ENCODE peak calls at places on chromosomes 16 and 17, in seven cellular contexts. One of them, this sample, is unnamed. For H3K36me3, the result is how much of the 10 kb centered on the place peaks cover.

GRCh38 chr16:76376988-76377387 is 99.8 kb downstream of the CNTNAP4 start:
- DNase-seq in aorta: no peak
- DNase-seq in tibial nerve: no peak
- DNase-seq in GM12878: no peak
- DNase-seq in IMR-90: no peak
- DNase-seq in suprapubic skin: no peak
- DNase-seq in SK-N-SH: no peak
- DNase-seq in this sample: no peak

GRCh38 chr17:43979671-43980070 is 24.8 kb upstream of the NAGS start:
- DNase-seq in aorta: no peak
- DNase-seq in tibial nerve: no peak
- DNase-seq in GM12878: no peak
- DNase-seq in IMR-90: no peak
- DNase-seq in suprapubic skin: no peak
- DNase-seq in SK-N-SH: no peak
- DNase-seq in this sample: no peak

GRCh38 chr16:31061126-31061812 is 12.8 kb downstream of the ZNF668 start:
- DNase-seq in aorta: no peak
- DNase-seq in tibial nerve: no peak
- DNase-seq in GM12878: no peak
- DNase-seq in IMR-90: no peak
- DNase-seq in suprapubic skin: no peak
- DNase-seq in SK-N-SH: no peak
- DNase-seq in this sample: no peak

GRCh38 chr17:8294814-8295316 is 335 bp downstream of the SLC25A35 start:
- DNase-seq in aorta: no peak
- DNase-seq in tibial nerve: no peak
- DNase-seq in GM12878: no peak
- DNase-seq in IMR-90: no peak
- DNase-seq in suprapubic skin: no peak
- DNase-seq in SK-N-SH: no peak
- DNase-seq in this sample: no peak

GRCh38 chr17:3794890-3795757 is 5.9 kb downstream of the ITGAE start:
- DNase-seq in aorta: no peak
- DNase-seq in tibial nerve: no peak
- DNase-seq in GM12878: no peak
- DNase-seq in IMR-90: peak
- DNase-seq in suprapubic skin: peak
- DNase-seq in SK-N-SH: no peak
- DNase-seq in this sample: no peak

GRCh38 chr16:1786242-1787055 is 3.7 kb downstream of the NUBP2 start:
- DNase-seq in aorta: peak
- DNase-seq in tibial nerve: no peak
- DNase-seq in GM12878: no peak
- DNase-seq in IMR-90: no peak
- DNase-seq in suprapubic skin: no peak
- DNase-seq in SK-N-SH: no peak
- DNase-seq in this sample: no peak

GRCh38 chr17:16428098-16428882 is 12.9 kb downstream of the TRPV2 start:
- DNase-seq in aorta: no peak
- DNase-seq in tibial nerve: no peak
- DNase-seq in GM12878: no peak
- DNase-seq in IMR-90: peak
- DNase-seq in suprapubic skin: no peak
- DNase-seq in SK-N-SH: peak
- DNase-seq in this sample: no peak

GRCh38 chr16:57800213-57801097 is 1.8 kb downstream of the KIFC3 start:
- DNase-seq in aorta: peak
- DNase-seq in tibial nerve: no peak
- DNase-seq in GM12878: no peak
- DNase-seq in IMR-90: no peak
- DNase-seq in suprapubic skin: no peak
- DNase-seq in SK-N-SH: peak
- DNase-seq in this sample: no peak

GRCh38 chr17:75684249-75684648 is 17.1 kb downstream of the SAP30BP start:
- DNase-seq in aorta: no peak
- DNase-seq in tibial nerve: no peak
- DNase-seq in GM12878: no peak
- DNase-seq in IMR-90: peak
- DNase-seq in suprapubic skin: no peak
- DNase-seq in SK-N-SH: no peak
- DNase-seq in this sample: no peak

GRCh38 chr17:1733047-1733357 is 8.5 kb downstream of the WDR81 start:
- DNase-seq in aorta: no peak
- DNase-seq in tibial nerve: no peak
- DNase-seq in GM12878: no peak
- DNase-seq in IMR-90: no peak
- DNase-seq in suprapubic skin: no peak
- DNase-seq in SK-N-SH: no peak
- DNase-seq in this sample: no peak

GRCh38 chr17:77899494-77899893 is 59.0 kb upstream of the TNRC6C start:
- DNase-seq in aorta: no peak
- DNase-seq in tibial nerve: no peak
- DNase-seq in GM12878: no peak
- DNase-seq in IMR-90: no peak
- DNase-seq in suprapubic skin: no peak
- DNase-seq in SK-N-SH: no peak
- DNase-seq in this sample: no peak

GRCh38 chr16:9824191-9824590 is 358.0 kb downstream of the GRIN2A start:
- DNase-seq in aorta: no peak
- DNase-seq in tibial nerve: no peak
- DNase-seq in GM12878: no peak
- DNase-seq in IMR-90: no peak
- DNase-seq in suprapubic skin: no peak
- DNase-seq in SK-N-SH: no peak
- DNase-seq in this sample: no peak

GRCh38 chr17:41322264-41322902 is 6.9 kb upstream of the KRTAP17-1 start:
- DNase-seq in aorta: no peak
- DNase-seq in tibial nerve: peak
- DNase-seq in GM12878: no peak
- DNase-seq in IMR-90: peak
- DNase-seq in suprapubic skin: no peak
- DNase-seq in SK-N-SH: peak
- DNase-seq in this sample: no peak

GRCh38 chr16:86450691-86451090 is 59.6 kb upstream of the FOXF1 start:
- DNase-seq in aorta: no peak
- DNase-seq in tibial nerve: no peak
- DNase-seq in GM12878: no peak
- DNase-seq in IMR-90: no peak
- DNase-seq in suprapubic skin: no peak
- DNase-seq in SK-N-SH: no peak
- DNase-seq in this sample: no peak

GRCh38 chr16:72938426-72939164 is 109.3 kb downstream of the ZFHX3 start:
- DNase-seq in aorta: peak
- DNase-seq in tibial nerve: peak
- DNase-seq in GM12878: no peak
- DNase-seq in IMR-90: peak
- DNase-seq in suprapubic skin: peak
- DNase-seq in SK-N-SH: no peak
- DNase-seq in this sample: no peak

GRCh38 chr16:30609002-30609927 is 924 bp downstream of the ZNF689 start:
- DNase-seq in aorta: peak
- DNase-seq in tibial nerve: peak
- DNase-seq in GM12878: no peak
- DNase-seq in IMR-90: peak
- DNase-seq in suprapubic skin: peak
- DNase-seq in SK-N-SH: peak
- DNase-seq in this sample: no peak

GRCh38 chr17:65198653-65199382 is 61.6 kb downstream of the RGS9 start:
- DNase-seq in aorta: no peak
- DNase-seq in tibial nerve: peak
- DNase-seq in GM12878: peak
- DNase-seq in IMR-90: peak
- DNase-seq in suprapubic skin: no peak
- DNase-seq in SK-N-SH: peak
- DNase-seq in this sample: no peak

GRCh38 chr17:31535581-31535981 is 144.1 kb downstream of the RAB11FIP4 start:
- DNase-seq in aorta: no peak
- DNase-seq in tibial nerve: no peak
- DNase-seq in GM12878: peak
- DNase-seq in IMR-90: no peak
- DNase-seq in suprapubic skin: no peak
- DNase-seq in SK-N-SH: no peak
- DNase-seq in this sample: no peak

GRCh38 chr17:42679001-42679491 is 2.3 kb upstream of the PLEKHH3 start:
- DNase-seq in aorta: no peak
- DNase-seq in tibial nerve: peak
- DNase-seq in GM12878: no peak
- DNase-seq in IMR-90: peak
- DNase-seq in suprapubic skin: peak
- DNase-seq in SK-N-SH: no peak
- DNase-seq in this sample: no peak

GRCh38 chr16:57384248-57385070 is 12.2 kb downstream of the CX3CL1 start:
- DNase-seq in aorta: peak
- DNase-seq in tibial nerve: no peak
- DNase-seq in GM12878: no peak
- DNase-seq in IMR-90: no peak
- DNase-seq in suprapubic skin: no peak
- DNase-seq in SK-N-SH: no peak
- DNase-seq in this sample: no peak

GRCh38 chr16:81461756-81462155 is 17.1 kb downstream of the CMIP start:
- DNase-seq in aorta: no peak
- DNase-seq in tibial nerve: no peak
- DNase-seq in GM12878: no peak
- DNase-seq in IMR-90: no peak
- DNase-seq in suprapubic skin: no peak
- DNase-seq in SK-N-SH: no peak
- DNase-seq in this sample: no peak
- H3K36me3 ChIP-seq in aorta: under half
- H3K36me3 ChIP-seq in tibial nerve: under half
- H3K36me3 ChIP-seq in GM12878: under half
- H3K36me3 ChIP-seq in IMR-90: under half
- H3K36me3 ChIP-seq in suprapubic skin: under half
- H3K36me3 ChIP-seq in SK-N-SH: under half
- H3K36me3 ChIP-seq in this sample: under half

DNA sequence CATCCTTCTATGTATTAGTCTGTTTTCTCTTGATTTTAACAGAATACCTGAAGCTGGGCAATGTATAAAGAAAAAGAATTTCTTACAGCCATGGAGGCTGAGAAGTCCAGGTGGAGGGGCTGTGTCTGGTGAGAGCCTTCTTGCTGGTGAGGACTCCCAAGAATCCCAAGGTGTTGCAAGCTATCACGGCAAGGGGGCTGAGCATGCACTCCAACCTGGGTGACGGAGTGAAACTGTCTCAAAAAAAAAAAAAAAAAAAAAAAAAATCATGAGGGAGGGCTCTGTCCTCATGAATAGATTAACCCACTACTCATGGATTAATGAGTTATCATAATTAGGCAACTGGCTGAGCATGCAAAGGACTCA is 19.4 kb downstream of the NQO1 start:
- DNase-seq in aorta: no peak
- DNase-seq in tibial nerve: no peak
- DNase-seq in GM12878: no peak
- DNase-seq in IMR-90: no peak
- DNase-seq in suprapubic skin: no peak
- DNase-seq in SK-N-SH: no peak
- DNase-seq in this sample: no peak
- H3K36me3 ChIP-seq in aorta: under half
- H3K36me3 ChIP-seq in tibial nerve: under half
- H3K36me3 ChIP-seq in GM12878: under half
- H3K36me3 ChIP-seq in IMR-90: under half
- H3K36me3 ChIP-seq in suprapubic skin: under half
- H3K36me3 ChIP-seq in SK-N-SH: under half
- H3K36me3 ChIP-seq in this sample: under half

GRCh38 chr17:80307994-80308671 is 47.5 kb downstream of the RNF213 start:
- DNase-seq in aorta: no peak
- DNase-seq in tibial nerve: no peak
- DNase-seq in GM12878: no peak
- DNase-seq in IMR-90: no peak
- DNase-seq in suprapubic skin: peak
- DNase-seq in SK-N-SH: peak
- DNase-seq in this sample: no peak

GRCh38 chr17:80308672-80309517 is 48.2 kb downstream of the RNF213 start:
- DNase-seq in aorta: no peak
- DNase-seq in tibial nerve: no peak
- DNase-seq in GM12878: no peak
- DNase-seq in IMR-90: no peak
- DNase-seq in suprapubic skin: peak
- DNase-seq in SK-N-SH: no peak
- DNase-seq in this sample: no peak

GRCh38 chr17:80297996-80298560 is 37.4 kb downstream of the RNF213 start:
- DNase-seq in aorta: no peak
- DNase-seq in tibial nerve: no peak
- DNase-seq in GM12878: no peak
- DNase-seq in IMR-90: no peak
- DNase-seq in suprapubic skin: no peak
- DNase-seq in SK-N-SH: no peak
- DNase-seq in this sample: no peak

DNA sequence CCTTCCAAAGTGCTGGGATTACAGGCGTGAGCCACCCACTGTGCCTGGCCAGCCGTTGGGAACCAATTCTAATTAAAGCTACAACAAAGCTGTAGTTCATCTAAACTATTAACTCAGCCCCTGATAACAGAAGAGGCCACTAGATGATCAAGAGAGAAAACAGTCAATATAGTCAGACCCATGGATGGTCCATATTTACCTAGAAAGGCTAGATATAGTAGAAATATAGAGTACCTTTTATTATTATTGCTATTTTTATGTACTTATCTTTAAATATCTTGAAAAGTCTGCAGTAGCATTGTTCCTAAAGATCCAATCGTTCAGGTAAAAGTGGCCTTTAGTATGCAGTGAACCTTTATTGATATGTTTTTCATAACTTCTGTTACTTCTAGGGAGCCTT is 43.2 kb downstream of the RNF213 start:
- DNase-seq in aorta: no peak
- DNase-seq in tibial nerve: no peak
- DNase-seq in GM12878: no peak
- DNase-seq in IMR-90: no peak
- DNase-seq in suprapubic skin: no peak
- DNase-seq in SK-N-SH: no peak
- DNase-seq in this sample: no peak
- H3K36me3 ChIP-seq in aorta: under half
- H3K36me3 ChIP-seq in tibial nerve: under half
- H3K36me3 ChIP-seq in GM12878: half or more
- H3K36me3 ChIP-seq in IMR-90: half or more
- H3K36me3 ChIP-seq in suprapubic skin: half or more
- H3K36me3 ChIP-seq in SK-N-SH: half or more
- H3K36me3 ChIP-seq in this sample: under half

GRCh38 chr17:28684963-28685362 is 23.0 kb downstream of the SUPT6H start:
- DNase-seq in aorta: no peak
- DNase-seq in tibial nerve: peak
- DNase-seq in GM12878: no peak
- DNase-seq in IMR-90: peak
- DNase-seq in suprapubic skin: no peak
- DNase-seq in SK-N-SH: peak
- DNase-seq in this sample: no peak

GRCh38 chr17:28685366-28685765 is 23.4 kb downstream of the SUPT6H start:
- DNase-seq in aorta: no peak
- DNase-seq in tibial nerve: no peak
- DNase-seq in GM12878: no peak
- DNase-seq in IMR-90: no peak
- DNase-seq in suprapubic skin: no peak
- DNase-seq in SK-N-SH: no peak
- DNase-seq in this sample: no peak

GRCh38 chr17:28689011-28689410 is 22.7 kb downstream of the PROCA1 start:
- DNase-seq in aorta: no peak
- DNase-seq in tibial nerve: no peak
- DNase-seq in GM12878: no peak
- DNase-seq in IMR-90: no peak
- DNase-seq in suprapubic skin: no peak
- DNase-seq in SK-N-SH: no peak
- DNase-seq in this sample: no peak

GRCh38 chr17:28686296-28686695 is 24.3 kb downstream of the SUPT6H start:
- DNase-seq in aorta: no peak
- DNase-seq in tibial nerve: no peak
- DNase-seq in GM12878: no peak
- DNase-seq in IMR-90: no peak
- DNase-seq in suprapubic skin: no peak
- DNase-seq in SK-N-SH: no peak
- DNase-seq in this sample: no peak

GRCh38 chr17:28688481-28688880 is 23.2 kb downstream of the PROCA1 start:
- DNase-seq in aorta: no peak
- DNase-seq in tibial nerve: no peak
- DNase-seq in GM12878: no peak
- DNase-seq in IMR-90: no peak
- DNase-seq in suprapubic skin: no peak
- DNase-seq in SK-N-SH: no peak
- DNase-seq in this sample: no peak
- H3K36me3 ChIP-seq in aorta: under half
- H3K36me3 ChIP-seq in tibial nerve: under half
- H3K36me3 ChIP-seq in GM12878: under half
- H3K36me3 ChIP-seq in IMR-90: half or more
- H3K36me3 ChIP-seq in suprapubic skin: half or more
- H3K36me3 ChIP-seq in SK-N-SH: half or more
- H3K36me3 ChIP-seq in this sample: under half